ENCODE peak calls at places on chromosomes 6 and 20, in nine cellular contexts. H is Karpas-422, B is OCI-LY7, U is HCT116, R is GM23248, A is hepatocyte, Y is PC-3, E is MM.1S, N is PC-9. I is an unnamed sample.
A peak's percentile ranks its signal among the peaks of the same experiment; 100 is the strongest.

GRCh38 chr20:31713312-31714049 is 9.2 kb downstream of the BCL2L1 start:
- DNase-seq in Y (peak; percentile 97), N (peak; percentile 80), A (peak; percentile 45), U (peak; percentile 69), R (peak; percentile 95), E (peak; percentile 35), B (no peak), H (no peak), I (no peak)

GRCh38 chr20:5095931-5096330 is 23.8 kb downstream of the PCNA start:
- DNase-seq in Y (no peak), B (no peak), N (no peak), R (no peak), H (no peak), U (no peak), E (no peak), A (no peak), I (no peak)

GRCh38 chr20:10219452-10219791 is 792 bp downstream of the SNAP25 start:
- DNase-seq in H (peak; percentile 68), A (peak; percentile 93), U (no peak), Y (peak; percentile 70), E (peak; percentile 66), B (peak; percentile 35), N (peak; percentile 62), R (peak; percentile 71), I (peak; percentile 84)

GRCh38 chr20:38272398-38272797 is 11.9 kb upstream of the KIAA1755 start:
- DNase-seq in H (no peak), N (peak; percentile 12), R (peak; percentile 78), Y (peak; percentile 29), U (no peak), B (no peak), A (no peak), E (no peak), I (no peak)

GRCh38 chr6:149169761-149170359 is 147.7 kb upstream of the TAB2 start:
- DNase-seq in H (no peak), R (peak; percentile 66), E (no peak), N (peak; percentile 57), B (no peak), U (no peak), A (no peak), Y (peak; percentile 79), I (no peak)

GRCh38 chr20:4064118-4064962 is 49.0 kb upstream of the RNF24 start:
- DNase-seq in B (no peak), E (no peak), A (peak; percentile 86), N (peak; percentile 86), Y (peak; percentile 98), U (peak; percentile 10), R (peak; percentile 96), H (no peak), I (peak; percentile 68)

GRCh38 chr6:141552463-141552862 is 580.3 kb upstream of the GJE1 start:
- DNase-seq in N (peak; percentile 37), E (peak; percentile 46), R (peak; percentile 41), B (peak; percentile 5), H (peak; percentile 43), U (peak; percentile 77), Y (peak; percentile 93), A (peak; percentile 67), I (no peak)

GRCh38 chr20:62010551-62011402 is 54.9 kb downstream of the TAF4 start:
- DNase-seq in H (peak; percentile 89), E (peak; percentile 25), A (peak; percentile 76), B (peak; percentile 71), R (peak; percentile 76), Y (peak; percentile 60), N (peak; percentile 57), U (peak; percentile 10), I (peak; percentile 93)

GRCh38 chr6:81476881-81477280 is 275.6 kb downstream of the TENT5A start:
- DNase-seq in H (no peak), A (no peak), B (no peak), Y (peak; percentile 5), U (no peak), E (no peak), R (peak; percentile 90), N (no peak), I (no peak)

DNA sequence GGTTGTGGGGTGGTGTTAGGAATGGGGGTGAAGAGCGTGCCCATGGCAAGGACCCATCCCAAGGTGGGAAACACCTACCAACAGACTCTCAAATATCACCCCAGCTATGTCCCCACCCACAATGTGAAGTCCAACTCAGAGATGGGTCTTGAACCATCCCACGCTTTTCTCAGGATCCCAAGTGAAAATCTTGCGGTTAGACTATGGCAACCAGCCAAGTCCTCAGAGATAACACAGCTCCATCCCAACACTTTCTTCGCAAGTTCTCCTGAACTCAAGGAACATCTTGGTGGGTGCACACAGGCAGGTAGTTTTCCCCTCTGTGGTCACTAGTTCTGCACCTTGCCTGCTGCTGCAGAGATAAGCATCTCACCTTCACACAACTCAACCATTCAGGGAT is 116.0 kb downstream of the CDC5L start:
- DNase-seq in H (no peak), U (no peak), B (no peak), R (no peak), Y (no peak), E (no peak), A (no peak), N (no peak), I (no peak)
- H3K9me2 ChIP-seq in H (no peaks in the 10 kb centered on the region), U (no peaks in the 10 kb centered on the region), B (no peaks in the 10 kb centered on the region), R (no peaks in the 10 kb centered on the region), Y (peaks cover 4% of the 10 kb centered on the region), E (no peaks in the 10 kb centered on the region), A (no peaks in the 10 kb centered on the region), N (no peaks in the 10 kb centered on the region), I (no peaks in the 10 kb centered on the region)

GRCh38 chr6:83464741-83465140 is 33.9 kb upstream of the ME1 start:
- DNase-seq in B (no peak), H (no peak), E (no peak), U (no peak), R (no peak), Y (peak; percentile 94), A (peak; percentile 68), N (no peak), I (no peak)
- H3K9me2 ChIP-seq in B (no peaks in the 10 kb centered on the region), H (no peaks in the 10 kb centered on the region), E (no peaks in the 10 kb centered on the region), U (no peaks in the 10 kb centered on the region), R (no peaks in the 10 kb centered on the region), Y (no peaks in the 10 kb centered on the region), A (no peaks in the 10 kb centered on the region), N (no peaks in the 10 kb centered on the region), I (no peaks in the 10 kb centered on the region)

GRCh38 chr6:30770164-30770563 is 25.8 kb upstream of the IER3 start:
- DNase-seq in R (peak; percentile 64), U (no peak), A (no peak), E (no peak), H (no peak), B (no peak), Y (peak; percentile 40), N (no peak), I (peak; percentile 28)
- H3K9me2 ChIP-seq in R (no peaks in the 10 kb centered on the region), U (no peaks in the 10 kb centered on the region), A (no peaks in the 10 kb centered on the region), E (no peaks in the 10 kb centered on the region), H (no peaks in the 10 kb centered on the region), B (no peaks in the 10 kb centered on the region), Y (no peaks in the 10 kb centered on the region), N (no peaks in the 10 kb centered on the region), I (no peaks in the 10 kb centered on the region)

GRCh38 chr6:157679605-157680580 is 143.2 kb upstream of the SNX9 start:
- DNase-seq in R (no peak), N (no peak), A (no peak), B (no peak), U (no peak), H (no peak), Y (no peak), E (no peak), I (no peak)
- H3K9me2 ChIP-seq in R (no peaks in the 10 kb centered on the region), N (no peaks in the 10 kb centered on the region), A (no peaks in the 10 kb centered on the region), B (no peaks in the 10 kb centered on the region), U (no peaks in the 10 kb centered on the region), H (no peaks in the 10 kb centered on the region), Y (no peaks in the 10 kb centered on the region), E (no peaks in the 10 kb centered on the region), I (no peaks in the 10 kb centered on the region)